ENCODE peak calls at places on chromosomes 5 and 9, in four cellular contexts. Y is heart left ventricle, N is osteoblast, W is ovary. V is an unnamed sample. For H3K36me3 and H3K4me1, the result is how much of the 10 kb centered on the place peaks cover.

GRCh38 chr5:75519761-75520160 is 8.1 kb downstream of the POLK start:
- DNase-seq in Y (no peak), N (no peak), W (no peak), V (no peak)

GRCh38 chr5:171313481-171314206 is 4.6 kb downstream of the TLX3 start:
- DNase-seq in Y (no peak), N (no peak), W (no peak), V (no peak)

GRCh38 chr5:163760498-163760897 is 255.1 kb downstream of the MAT2B start:
- DNase-seq in Y (no peak), N (peak), W (no peak), V (no peak)

GRCh38 chr5:110977927-110978326 is 93.6 kb upstream of the TSLP start:
- DNase-seq in Y (no peak), N (no peak), W (no peak), V (no peak)

GRCh38 chr9:33517373-33517772 is 6.7 kb upstream of the ANKRD18B start:
- DNase-seq in Y (no peak), N (no peak), W (no peak), V (peak)

GRCh38 chr9:96460470-96460869 is 10.5 kb downstream of the HABP4 start:
- DNase-seq in Y (no peak), N (no peak), W (no peak), V (no peak)

GRCh38 chr9:24245988-24246387 is 299.7 kb downstream of the IZUMO3 start:
- DNase-seq in Y (no peak), N (no peak), W (no peak), V (peak)

GRCh38 chr5:148898413-148899075 is 72.1 kb downstream of the ADRB2 start:
- DNase-seq in Y (no peak), N (no peak), W (no peak), V (peak)

GRCh38 chr9:119318371-119318770 is 50.9 kb downstream of the BRINP1 start:
- DNase-seq in Y (no peak), N (no peak), W (no peak), V (no peak)

GRCh38 chr5:59789197-59789596 is 104.3 kb downstream of the PDE4D start:
- DNase-seq in Y (no peak), N (no peak), W (no peak), V (no peak)

GRCh38 chr9:82682431-82682830 is 380.5 kb downstream of the RASEF start:
- DNase-seq in Y (no peak), N (no peak), W (no peak), V (no peak)

GRCh38 chr9:121744687-121745395 is 93.4 kb downstream of the DAB2IP start:
- DNase-seq in Y (no peak), N (no peak), W (peak), V (no peak)

GRCh38 chr9:116910201-116910600 is 223.1 kb downstream of the TRIM32 start:
- DNase-seq in Y (no peak), N (no peak), W (no peak), V (no peak)

GRCh38 chr9:29245351-29245750 is 1672.1 kb upstream of the C9orf72 start:
- DNase-seq in Y (no peak), N (no peak), W (no peak), V (no peak)

GRCh38 chr5:168525856-168526255 is 3.2 kb upstream of the FBLL1 start:
- DNase-seq in Y (no peak), N (no peak), W (no peak), V (no peak)

GRCh38 chr5:176579323-176579722 is 30.2 kb downstream of the CDHR2 start:
- DNase-seq in Y (no peak), N (no peak), W (no peak), V (no peak)

GRCh38 chr5:40198736-40199135 is 481.0 kb upstream of the PTGER4 start:
- DNase-seq in Y (no peak), N (no peak), W (no peak), V (no peak)

GRCh38 chr9:120915854-120916495 is 10.6 kb downstream of the TRAF1 start:
- DNase-seq in Y (no peak), N (no peak), W (no peak), V (no peak)

GRCh38 chr9:34587271-34587670 is 2.3 kb downstream of the CNTFR start:
- DNase-seq in Y (no peak), N (no peak), W (no peak), V (no peak)

GRCh38 chr5:42951847-42952411 is 88.2 kb downstream of the ANXA2R start:
- DNase-seq in Y (peak), N (peak), W (peak), V (no peak)

GRCh38 chr9:132055756-132056155 is 23.9 kb downstream of the MED27 start:
- DNase-seq in Y (no peak), N (no peak), W (no peak), V (no peak)

GRCh38 chr5:88870280-88870679 is 12.7 kb downstream of the MEF2C start:
- DNase-seq in Y (no peak), N (no peak), W (no peak), V (no peak)

GRCh38 chr5:1255081-1255561 is 29.9 kb downstream of the SLC6A18 start:
- DNase-seq in Y (no peak), N (no peak), W (no peak), V (no peak)

GRCh38 chr9:130868230-130868629 is 28.4 kb downstream of the QRFP start:
- DNase-seq in Y (no peak), N (no peak), W (no peak), V (no peak)

GRCh38 chr5:14266686-14267085 is 123.5 kb downstream of the TRIO start:
- DNase-seq in Y (no peak), N (no peak), W (no peak), V (no peak)

GRCh38 chr5:122845253-122846050 is at the start of gene SNX24:
- DNase-seq in Y (peak), N (peak), W (peak), V (peak)

GRCh38 chr5:98096155-98096554 is 677.3 kb upstream of the RGMB start:
- DNase-seq in Y (no peak), N (peak), W (no peak), V (no peak)

GRCh38 chr5:73327908-73328455 is 120.6 kb downstream of the FOXD1 start:
- DNase-seq in Y (no peak), N (no peak), W (no peak), V (no peak)

GRCh38 chr5:71695069-71695468 is 24.0 kb upstream of the CARTPT start:
- DNase-seq in Y (no peak), N (no peak), W (no peak), V (no peak)

GRCh38 chr5:639584-640213 is 27.6 kb downstream of the CEP72 start:
- DNase-seq in Y (no peak), N (no peak), W (peak), V (no peak)

GRCh38 chr9:15570769-15571168 is 17.9 kb downstream of the CCDC171 start:
- DNase-seq in Y (no peak), N (peak), W (no peak), V (no peak)

GRCh38 chr9:75087279-75087823 is 604 bp downstream of the NMRK1 start:
- DNase-seq in Y (no peak), N (peak), W (no peak), V (no peak)

GRCh38 chr5:138402640-138403039 is 36.2 kb upstream of the REEP2 start:
- DNase-seq in Y (no peak), N (no peak), W (no peak), V (no peak)

GRCh38 chr5:2029206-2029605 is 146.5 kb upstream of the IRX4 start:
- DNase-seq in Y (no peak), N (no peak), W (no peak), V (no peak)

GRCh38 chr9:749712-750111 is 91.8 kb upstream of the DMRT1 start:
- DNase-seq in Y (no peak), N (no peak), W (no peak), V (no peak)

GRCh38 chr9:97598461-97599288 is 34.5 kb downstream of the TSTD2 start:
- DNase-seq in Y (peak), N (peak), W (peak), V (peak)
- H3K36me3 ChIP-seq in Y (under half), N (under half), W (under half), V (under half)

GRCh38 chr5:96431376-96432244 is 1.4 kb downstream of the PCSK1 start:
- DNase-seq in Y (no peak), N (peak), W (peak), V (no peak)

GRCh38 chr5:96434201-96434645 is 1.2 kb upstream of the PCSK1 start:
- DNase-seq in Y (peak), N (peak), W (peak), V (peak)

GRCh38 chr5:96427823-96428222 is 5.2 kb downstream of the PCSK1 start:
- DNase-seq in Y (no peak), N (no peak), W (no peak), V (no peak)

GRCh38 chr5:96432245-96433065 is 593 bp downstream of the PCSK1 start:
- DNase-seq in Y (no peak), N (peak), W (peak), V (no peak)

GRCh38 chr5:96433066-96433447 is at the start of gene PCSK1:
- DNase-seq in Y (no peak), N (peak), W (no peak), V (no peak)
- H3K4me3 ChIP-seq in Y (peak), N (peak), W (no peak), V (no peak)

DNA sequence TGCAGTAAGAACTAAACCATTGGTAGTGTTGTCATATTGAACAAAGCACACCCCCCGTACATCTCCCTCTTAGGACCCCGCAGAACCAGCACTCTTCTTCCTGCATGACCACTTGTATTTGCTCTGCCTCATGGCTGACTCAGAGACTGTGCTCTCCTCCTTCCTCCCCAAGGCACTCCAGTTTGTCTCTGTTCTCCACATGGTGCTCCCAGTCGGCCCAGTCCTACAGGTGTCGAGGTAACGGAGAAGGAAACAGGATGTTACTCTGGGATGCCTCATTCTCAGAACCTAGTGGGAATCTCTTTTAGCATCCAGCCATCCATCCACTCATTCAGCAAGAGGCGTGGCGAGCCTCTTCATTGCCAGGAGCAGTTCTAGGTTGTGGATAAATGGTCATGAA is 97.0 kb upstream of the NIPAL4 start:
- DNase-seq in Y (no peak), N (no peak), W (no peak), V (no peak)
- H3K4me1 ChIP-seq in Y (under half), N (under half), W (under half), V (under half)

GRCh38 chr9:2933165-2934095 is 89.5 kb upstream of the PUM3 start:
- DNase-seq in Y (no peak), N (peak), W (no peak), V (no peak)
- H3K36me3 ChIP-seq in Y (under half), N (under half), W (under half), V (under half)